ENCODE peak calls at places on chromosomes 11 and 22, in seven cellular contexts. One of them, this sample, is unnamed.

GRCh38 chr11:73226297-73227006 is 8.4 kb downstream of the P2RY2 start:
- DNase-seq in thoracic aorta: no peak
- DNase-seq in lower leg skin: peak; percentile 78
- DNase-seq in adrenal gland: no peak
- DNase-seq in stomach: no peak
- DNase-seq in foreskin fibroblast: no peak
- DNase-seq in HepG2: no peak
- DNase-seq in this sample: no peak

GRCh38 chr11:130728185-130729160 is 187.8 kb downstream of the SNX19 start:
- DNase-seq in thoracic aorta: no peak
- DNase-seq in lower leg skin: no peak
- DNase-seq in adrenal gland: no peak
- DNase-seq in stomach: no peak
- DNase-seq in foreskin fibroblast: no peak
- DNase-seq in HepG2: no peak
- DNase-seq in this sample: no peak

GRCh38 chr11:69210660-69211035 is 54.9 kb downstream of the SMIM38 start:
- DNase-seq in thoracic aorta: no peak
- DNase-seq in lower leg skin: peak; percentile 83
- DNase-seq in adrenal gland: no peak
- DNase-seq in stomach: no peak
- DNase-seq in foreskin fibroblast: no peak
- DNase-seq in HepG2: no peak
- DNase-seq in this sample: peak; percentile 37

GRCh38 chr11:76668362-76669155 is 2.0 kb downstream of the LRRC32 start:
- DNase-seq in thoracic aorta: no peak
- DNase-seq in lower leg skin: peak; percentile 72
- DNase-seq in adrenal gland: no peak
- DNase-seq in stomach: no peak
- DNase-seq in foreskin fibroblast: no peak
- DNase-seq in HepG2: no peak
- DNase-seq in this sample: no peak

GRCh38 chr22:49715450-49715849 is 112.2 kb downstream of the BRD1 start:
- DNase-seq in thoracic aorta: no peak
- DNase-seq in lower leg skin: no peak
- DNase-seq in adrenal gland: no peak
- DNase-seq in stomach: no peak
- DNase-seq in foreskin fibroblast: peak; percentile 3
- DNase-seq in HepG2: no peak
- DNase-seq in this sample: no peak

GRCh38 chr22:30000566-30000965 is 79.7 kb upstream of the HORMAD2 start:
- DNase-seq in thoracic aorta: no peak
- DNase-seq in lower leg skin: no peak
- DNase-seq in adrenal gland: no peak
- DNase-seq in stomach: no peak
- DNase-seq in foreskin fibroblast: no peak
- DNase-seq in HepG2: no peak
- DNase-seq in this sample: no peak

GRCh38 chr11:95499516-95500135 is 268.6 kb upstream of the SESN3 start:
- DNase-seq in thoracic aorta: no peak
- DNase-seq in lower leg skin: no peak
- DNase-seq in adrenal gland: no peak
- DNase-seq in stomach: no peak
- DNase-seq in foreskin fibroblast: peak; percentile 55
- DNase-seq in HepG2: no peak
- DNase-seq in this sample: no peak

GRCh38 chr11:69915501-69916250 is 96.5 kb upstream of the FGF3 start:
- DNase-seq in thoracic aorta: peak; percentile 75
- DNase-seq in lower leg skin: peak; percentile 92
- DNase-seq in adrenal gland: peak; percentile 74
- DNase-seq in stomach: peak; percentile 85
- DNase-seq in foreskin fibroblast: peak; percentile 55
- DNase-seq in HepG2: peak; percentile 41
- DNase-seq in this sample: peak; percentile 90

GRCh38 chr11:78212586-78213371 is 24.1 kb downstream of the USP35 start:
- DNase-seq in thoracic aorta: no peak
- DNase-seq in lower leg skin: peak; percentile 78
- DNase-seq in adrenal gland: peak; percentile 88
- DNase-seq in stomach: no peak
- DNase-seq in foreskin fibroblast: peak; percentile 38
- DNase-seq in HepG2: no peak
- DNase-seq in this sample: peak; percentile 27

GRCh38 chr11:133595998-133596590 is 63.8 kb upstream of the OPCML start:
- DNase-seq in thoracic aorta: no peak
- DNase-seq in lower leg skin: no peak
- DNase-seq in adrenal gland: no peak
- DNase-seq in stomach: no peak
- DNase-seq in foreskin fibroblast: no peak
- DNase-seq in HepG2: no peak
- DNase-seq in this sample: no peak

GRCh38 chr22:20063271-20064139 is 16.5 kb upstream of the DGCR8 start:
- DNase-seq in thoracic aorta: no peak
- DNase-seq in lower leg skin: no peak
- DNase-seq in adrenal gland: no peak
- DNase-seq in stomach: no peak
- DNase-seq in foreskin fibroblast: no peak
- DNase-seq in HepG2: no peak
- DNase-seq in this sample: no peak

GRCh38 chr11:67268036-67268683 is 1.9 kb downstream of the GRK2 start:
- DNase-seq in thoracic aorta: no peak
- DNase-seq in lower leg skin: no peak
- DNase-seq in adrenal gland: no peak
- DNase-seq in stomach: no peak
- DNase-seq in foreskin fibroblast: no peak
- DNase-seq in HepG2: no peak
- DNase-seq in this sample: no peak

GRCh38 chr22:42425337-42425988 is 6.7 kb downstream of the NFAM1 start:
- DNase-seq in thoracic aorta: no peak
- DNase-seq in lower leg skin: no peak
- DNase-seq in adrenal gland: no peak
- DNase-seq in stomach: no peak
- DNase-seq in foreskin fibroblast: no peak
- DNase-seq in HepG2: no peak
- DNase-seq in this sample: no peak

GRCh38 chr11:114348200-114349191 is 51.8 kb downstream of the C11orf71 start:
- DNase-seq in thoracic aorta: no peak
- DNase-seq in lower leg skin: no peak
- DNase-seq in adrenal gland: peak; percentile 33
- DNase-seq in stomach: peak; percentile 47
- DNase-seq in foreskin fibroblast: peak; percentile 57
- DNase-seq in HepG2: peak; percentile 39
- DNase-seq in this sample: peak; percentile 79

GRCh38 chr11:67275606-67276409 is 9.5 kb downstream of the GRK2 start:
- DNase-seq in thoracic aorta: no peak
- DNase-seq in lower leg skin: no peak
- DNase-seq in adrenal gland: no peak
- DNase-seq in stomach: no peak
- DNase-seq in foreskin fibroblast: no peak
- DNase-seq in HepG2: no peak
- DNase-seq in this sample: no peak

GRCh38 chr11:74412733-74413359 is 14.6 kb upstream of the PGM2L1 start:
- DNase-seq in thoracic aorta: no peak
- DNase-seq in lower leg skin: no peak
- DNase-seq in adrenal gland: no peak
- DNase-seq in stomach: no peak
- DNase-seq in foreskin fibroblast: no peak
- DNase-seq in HepG2: no peak
- DNase-seq in this sample: no peak

GRCh38 chr22:22755778-22756100 is 111.3 kb downstream of the GGTLC2 start:
- DNase-seq in thoracic aorta: no peak
- DNase-seq in lower leg skin: peak; percentile 34
- DNase-seq in adrenal gland: no peak
- DNase-seq in stomach: no peak
- DNase-seq in foreskin fibroblast: no peak
- DNase-seq in HepG2: no peak
- DNase-seq in this sample: no peak

GRCh38 chr11:67118059-67118766 is 850 bp upstream of the KDM2A start:
- DNase-seq in thoracic aorta: no peak
- DNase-seq in lower leg skin: peak; percentile 88
- DNase-seq in adrenal gland: peak; percentile 46
- DNase-seq in stomach: peak; percentile 48
- DNase-seq in foreskin fibroblast: no peak
- DNase-seq in HepG2: no peak
- DNase-seq in this sample: peak; percentile 70

GRCh38 chr22:24421428-24421931 is 5.9 kb upstream of the ADORA2A start:
- DNase-seq in thoracic aorta: no peak
- DNase-seq in lower leg skin: no peak
- DNase-seq in adrenal gland: no peak
- DNase-seq in stomach: no peak
- DNase-seq in foreskin fibroblast: no peak
- DNase-seq in HepG2: peak; percentile 73
- DNase-seq in this sample: peak; percentile 77

GRCh38 chr22:19430890-19431541 is 517 bp downstream of the HIRA start:
- DNase-seq in thoracic aorta: no peak
- DNase-seq in lower leg skin: peak; percentile 87
- DNase-seq in adrenal gland: peak; percentile 40
- DNase-seq in stomach: peak; percentile 65
- DNase-seq in foreskin fibroblast: peak; percentile 24
- DNase-seq in HepG2: peak; percentile 39
- DNase-seq in this sample: peak; percentile 69

GRCh38 chr11:20213790-20214189 is 53.5 kb upstream of the DBX1 start:
- DNase-seq in thoracic aorta: no peak
- DNase-seq in lower leg skin: no peak
- DNase-seq in adrenal gland: no peak
- DNase-seq in stomach: no peak
- DNase-seq in foreskin fibroblast: no peak
- DNase-seq in HepG2: no peak
- DNase-seq in this sample: no peak

GRCh38 chr22:47015589-47016178 is 253.2 kb downstream of the TBC1D22A start:
- DNase-seq in thoracic aorta: no peak
- DNase-seq in lower leg skin: peak; percentile 79
- DNase-seq in adrenal gland: no peak
- DNase-seq in stomach: peak; percentile 23
- DNase-seq in foreskin fibroblast: no peak
- DNase-seq in HepG2: no peak
- DNase-seq in this sample: no peak

GRCh38 chr22:25348391-25348790 is 129.0 kb downstream of the CRYBB2 start:
- DNase-seq in thoracic aorta: no peak
- DNase-seq in lower leg skin: peak; percentile 66
- DNase-seq in adrenal gland: no peak
- DNase-seq in stomach: no peak
- DNase-seq in foreskin fibroblast: no peak
- DNase-seq in HepG2: no peak
- DNase-seq in this sample: no peak

GRCh38 chr11:22634897-22635629 is 9.4 kb upstream of the FANCF start:
- DNase-seq in thoracic aorta: no peak
- DNase-seq in lower leg skin: no peak
- DNase-seq in adrenal gland: no peak
- DNase-seq in stomach: no peak
- DNase-seq in foreskin fibroblast: peak; percentile 6
- DNase-seq in HepG2: peak; percentile 96
- DNase-seq in this sample: peak; percentile 56

GRCh38 chr11:128422576-128423370 is 164.6 kb downstream of the ETS1 start:
- DNase-seq in thoracic aorta: no peak
- DNase-seq in lower leg skin: no peak
- DNase-seq in adrenal gland: no peak
- DNase-seq in stomach: peak; percentile 35
- DNase-seq in foreskin fibroblast: no peak
- DNase-seq in HepG2: no peak
- DNase-seq in this sample: no peak

GRCh38 chr11:78327945-78328344 is 89.7 kb downstream of the GAB2 start:
- DNase-seq in thoracic aorta: no peak
- DNase-seq in lower leg skin: no peak
- DNase-seq in adrenal gland: no peak
- DNase-seq in stomach: no peak
- DNase-seq in foreskin fibroblast: no peak
- DNase-seq in HepG2: no peak
- DNase-seq in this sample: no peak

GRCh38 chr11:3215346-3216026 is 3.1 kb downstream of the MRGPRG start:
- DNase-seq in thoracic aorta: no peak
- DNase-seq in lower leg skin: no peak
- DNase-seq in adrenal gland: no peak
- DNase-seq in stomach: no peak
- DNase-seq in foreskin fibroblast: no peak
- DNase-seq in HepG2: no peak
- DNase-seq in this sample: no peak

GRCh38 chr11:18650859-18651557 is 16.9 kb upstream of the SPTY2D1 start:
- DNase-seq in thoracic aorta: no peak
- DNase-seq in lower leg skin: peak; percentile 76
- DNase-seq in adrenal gland: peak; percentile 35
- DNase-seq in stomach: peak; percentile 57
- DNase-seq in foreskin fibroblast: peak; percentile 41
- DNase-seq in HepG2: peak; percentile 49
- DNase-seq in this sample: peak; percentile 66

GRCh38 chr11:45710561-45710960 is 45.1 kb upstream of the CHST1 start:
- DNase-seq in thoracic aorta: no peak
- DNase-seq in lower leg skin: peak; percentile 34
- DNase-seq in adrenal gland: no peak
- DNase-seq in stomach: no peak
- DNase-seq in foreskin fibroblast: no peak
- DNase-seq in HepG2: no peak
- DNase-seq in this sample: no peak

DNA sequence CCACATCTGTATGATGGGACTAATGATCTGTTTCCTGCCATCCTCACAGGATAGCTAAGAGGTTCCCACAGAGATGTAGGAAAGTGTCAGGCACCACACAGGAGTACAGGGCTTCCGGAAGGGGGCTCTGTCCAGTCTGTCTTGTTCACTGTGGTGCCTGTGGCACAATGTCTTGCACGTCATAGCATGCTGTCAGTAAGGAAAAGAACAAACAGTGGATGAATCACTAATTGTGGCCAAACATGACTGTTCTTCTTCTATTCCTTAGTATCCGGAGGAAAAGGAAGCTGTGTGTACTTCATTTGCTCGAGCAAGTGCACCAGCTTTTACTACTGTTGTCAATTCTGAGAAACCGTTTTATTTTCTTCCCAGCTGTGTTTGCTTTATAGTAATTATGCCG is 73.4 kb upstream of the YWHAH start:
- DNase-seq in thoracic aorta: no peak
- DNase-seq in lower leg skin: no peak
- DNase-seq in adrenal gland: no peak
- DNase-seq in stomach: no peak
- DNase-seq in foreskin fibroblast: peak; percentile 79
- DNase-seq in HepG2: no peak
- DNase-seq in this sample: no peak
- TF ChIP-seq CTCF in thoracic aorta: no peak
- TF ChIP-seq CTCF in lower leg skin: no peak
- TF ChIP-seq CTCF in adrenal gland: no peak
- TF ChIP-seq CTCF in stomach: no peak
- TF ChIP-seq CTCF in foreskin fibroblast: peak; percentile 28
- TF ChIP-seq CTCF in HepG2: no peak
- TF ChIP-seq CTCF in this sample: no peak

GRCh38 chr11:24635588-24636290 is 138.9 kb downstream of the LUZP2 start:
- DNase-seq in thoracic aorta: no peak
- DNase-seq in lower leg skin: no peak
- DNase-seq in adrenal gland: no peak
- DNase-seq in stomach: no peak
- DNase-seq in foreskin fibroblast: no peak
- DNase-seq in HepG2: no peak
- DNase-seq in this sample: no peak
- H3K4me3 ChIP-seq in thoracic aorta: no peak overlapping the region
- H3K4me3 ChIP-seq in lower leg skin: no peak overlapping the region
- H3K4me3 ChIP-seq in adrenal gland: no peak overlapping the region
- H3K4me3 ChIP-seq in stomach: no peak overlapping the region
- H3K4me3 ChIP-seq in foreskin fibroblast: no peak overlapping the region
- H3K4me3 ChIP-seq in HepG2: no peak overlapping the region
- H3K4me3 ChIP-seq in this sample: no peak overlapping the region

GRCh38 chr22:41367039-41367679 is 14.6 kb upstream of the TEF start:
- DNase-seq in thoracic aorta: peak; percentile 81
- DNase-seq in lower leg skin: peak; percentile 98
- DNase-seq in adrenal gland: peak; percentile 99
- DNase-seq in stomach: peak; percentile 98
- DNase-seq in foreskin fibroblast: peak; percentile 96
- DNase-seq in HepG2: peak; percentile 80
- DNase-seq in this sample: no peak
- TF ChIP-seq CTCF in thoracic aorta: peak; percentile 42
- TF ChIP-seq CTCF in lower leg skin: no peak
- TF ChIP-seq CTCF in adrenal gland: peak; percentile 54
- TF ChIP-seq CTCF in stomach: peak; percentile 33
- TF ChIP-seq CTCF in foreskin fibroblast: peak; percentile 44
- TF ChIP-seq CTCF in HepG2: peak; percentile 68
- TF ChIP-seq CTCF in this sample: no peak

GRCh38 chr11:64641596-64642417 is 50.8 kb downstream of the SLC22A12 start:
- DNase-seq in thoracic aorta: no peak
- DNase-seq in lower leg skin: no peak
- DNase-seq in adrenal gland: no peak
- DNase-seq in stomach: no peak
- DNase-seq in foreskin fibroblast: no peak
- DNase-seq in HepG2: no peak
- DNase-seq in this sample: no peak
- H3K4me3 ChIP-seq in thoracic aorta: no peak overlapping the region
- H3K4me3 ChIP-seq in lower leg skin: no peak overlapping the region
- H3K4me3 ChIP-seq in adrenal gland: no peak overlapping the region
- H3K4me3 ChIP-seq in stomach: peak overlapping the region; percentile 29
- H3K4me3 ChIP-seq in foreskin fibroblast: no peak overlapping the region
- H3K4me3 ChIP-seq in HepG2: no peak overlapping the region
- H3K4me3 ChIP-seq in this sample: no peak overlapping the region

This sample was measured in Caco-2.